ENCODE peak calls at places on chromosomes 3 and 15, in nine cellular contexts. S is cardiac fibroblast; H is fibroblast of the aortic adventitia; D is MM.1S; G is left lung; L is CD8-positive, alpha-beta memory T cell; W is fibroblast of lung; R is ovary; T is astrocyte. C is an unnamed sample.

GRCh38 chr15:85615930-85616329 is 178.8 kb downstream of the KLHL25 start:
- DNase-seq in H (peak; percentile 62), R (no peak), W (peak; percentile 73), D (peak; percentile 56), G (no peak), S (peak; percentile 66), T (no peak), L (no peak), C (no peak)

GRCh38 chr3:126554560-126555525 is 3.9 kb downstream of the C3orf22 start:
- DNase-seq in S (no peak), D (no peak), G (no peak), H (no peak), W (no peak), L (no peak), R (peak; percentile 1), T (no peak), C (no peak)

GRCh38 chr3:125123906-125124305 is 68.1 kb upstream of the HEG1 start:
- DNase-seq in R (no peak), T (peak; percentile 93), G (no peak), H (peak; percentile 95), L (no peak), W (no peak), D (no peak), S (peak; percentile 55), C (no peak)

GRCh38 chr15:60964527-60964926 is 264.6 kb downstream of the RORA start:
- DNase-seq in W (no peak), L (no peak), T (no peak), D (no peak), G (no peak), S (no peak), H (no peak), R (no peak), C (no peak)

GRCh38 chr3:152269423-152270144 is 855 bp downstream of the MBNL1 start:
- DNase-seq in W (peak; percentile 99), G (no peak), L (peak; percentile 48), S (peak; percentile 91), H (peak; percentile 97), T (peak; percentile 92), R (peak; percentile 47), D (peak; percentile 62), C (peak; percentile 86)

GRCh38 chr3:36843065-36844051 is 79.0 kb upstream of the DCLK3 start:
- DNase-seq in H (peak; percentile 33), W (peak; percentile 18), D (peak; percentile 9), T (peak; percentile 9), R (no peak), G (no peak), L (peak; percentile 33), S (peak; percentile 67), C (no peak)

GRCh38 chr3:189361103-189361835 is 189.5 kb downstream of the TPRG1 start:
- DNase-seq in T (peak; percentile 46), R (no peak), H (peak; percentile 57), S (no peak), W (no peak), D (no peak), G (no peak), L (no peak), C (no peak)

GRCh38 chr3:29922990-29923746 is 642.3 kb downstream of the RBMS3 start:
- DNase-seq in H (peak; percentile 92), W (peak; percentile 95), L (no peak), G (no peak), T (peak; percentile 91), R (no peak), S (peak; percentile 96), D (no peak), C (no peak)

GRCh38 chr3:110381992-110382391 is 689.6 kb upstream of the NECTIN3 start:
- DNase-seq in L (no peak), T (no peak), D (no peak), H (no peak), R (no peak), W (no peak), G (no peak), S (peak; percentile 7), C (no peak)

GRCh38 chr3:105139851-105140560 is 226.7 kb upstream of the ALCAM start:
- DNase-seq in D (no peak), T (no peak), G (peak; percentile 34), R (no peak), L (no peak), S (no peak), H (no peak), W (no peak), C (no peak)

GRCh38 chr15:89888214-89888804 is 5.5 kb downstream of the AP3S2 start:
- DNase-seq in H (peak; percentile 84), G (no peak), D (peak; percentile 54), L (no peak), W (peak; percentile 82), T (peak; percentile 57), R (no peak), S (peak; percentile 80), C (no peak)

GRCh38 chr15:99050328-99050980 is 42.9 kb upstream of the PGPEP1L start:
- DNase-seq in D (no peak), L (no peak), T (no peak), S (no peak), H (no peak), G (no peak), R (no peak), W (no peak), C (no peak)

GRCh38 chr15:72554471-72555425 is 80.6 kb downstream of the ARIH1 start:
- DNase-seq in S (peak; percentile 91), D (no peak), G (no peak), R (no peak), H (peak; percentile 79), W (peak; percentile 77), T (peak; percentile 85), L (no peak), C (no peak)

GRCh38 chr3:72194464-72194857 is 409.5 kb upstream of the PROK2 start:
- DNase-seq in W (no peak), G (no peak), D (no peak), H (no peak), T (no peak), R (no peak), S (no peak), L (no peak), C (no peak)

GRCh38 chr3:18159681-18160080 is 265.5 kb downstream of the SATB1 start:
- DNase-seq in D (no peak), R (no peak), S (no peak), H (no peak), G (no peak), L (no peak), T (no peak), W (no peak), C (no peak)

DNA sequence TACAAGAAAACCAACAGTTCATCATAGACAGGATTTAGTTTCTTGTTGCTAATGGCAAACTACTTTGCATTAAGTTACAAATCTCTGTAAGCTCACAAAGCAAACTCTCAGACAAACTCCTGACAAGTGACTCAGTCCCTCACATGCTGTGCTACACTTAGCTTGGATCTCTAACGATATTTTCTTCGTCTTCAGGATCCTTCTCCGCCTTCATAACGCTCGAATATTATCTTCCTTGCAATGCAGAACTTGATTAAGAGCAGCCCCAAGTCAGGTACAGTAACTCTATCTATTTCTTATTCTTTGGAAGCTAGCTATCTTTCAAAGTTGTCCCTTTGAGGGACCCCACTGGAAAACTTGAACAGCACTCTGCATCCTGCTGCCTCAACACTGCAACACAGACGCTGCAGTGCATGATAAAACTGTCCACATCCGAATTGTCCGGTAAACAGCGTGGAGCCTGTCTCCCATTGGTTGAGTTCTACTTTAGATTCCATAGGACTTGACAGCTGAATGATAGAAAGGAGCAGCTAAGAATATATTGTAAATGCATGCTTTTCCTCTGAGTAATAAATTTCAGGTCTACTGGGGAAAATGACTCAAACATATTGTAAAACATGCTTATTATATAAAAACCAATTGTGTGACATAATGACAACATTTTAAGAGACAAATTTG is 61.3 kb downstream of the UACA start:
- DNase-seq in L (no peak), W (peak; percentile 71), G (no peak), T (peak; percentile 77), H (peak; percentile 68), R (no peak), D (no peak), S (peak; percentile 78), C (no peak)
- H3K4me3 ChIP-seq in L (no peak overlapping the region), W (peak overlapping the region; percentile 34), G (peak overlapping the region; percentile 5), T (peak overlapping the region; percentile 52), H (peak overlapping the region; percentile 54), R (no peak overlapping the region), D (no peak overlapping the region), S (peak overlapping the region; percentile 20), C (peak overlapping the region; percentile 39)

DNA sequence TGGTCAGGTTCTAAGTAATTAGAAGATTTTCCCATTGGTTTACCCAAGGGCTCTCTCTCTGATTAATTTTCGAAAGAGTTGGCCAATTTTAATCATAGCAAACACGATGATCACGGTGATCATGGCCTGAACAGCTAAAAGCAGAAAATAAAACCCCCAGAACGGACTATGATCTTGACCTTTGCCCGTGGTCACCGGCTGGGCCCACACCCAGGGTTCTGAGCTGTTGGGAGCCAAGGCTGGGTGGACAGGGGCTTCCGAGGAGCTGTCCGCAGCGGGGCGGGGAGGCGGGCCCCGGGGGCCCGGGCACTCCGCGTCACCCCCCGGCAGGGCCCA is 2.5 kb downstream of the GP5 start:
- DNase-seq in W (no peak), T (no peak), R (no peak), H (no peak), S (no peak), D (no peak), G (no peak), L (no peak), C (no peak)
- H3K4me3 ChIP-seq in W (no peak overlapping the region), T (no peak overlapping the region), R (peak overlapping the region; percentile 1), H (no peak overlapping the region), S (no peak overlapping the region), D (no peak overlapping the region), G (peak overlapping the region; percentile 11), L (peak overlapping the region; percentile 86), C (peak overlapping the region; percentile 17)

GRCh38 chr3:98886525-98886924 is 15.0 kb downstream of the DCBLD2 start:
- DNase-seq in G (no peak), T (no peak), H (no peak), S (peak; percentile 21), R (no peak), W (no peak), L (no peak), D (no peak), C (no peak)
- H3K4me3 ChIP-seq in G (no peak overlapping the region), T (no peak overlapping the region), H (no peak overlapping the region), S (no peak overlapping the region), R (no peak overlapping the region), W (no peak overlapping the region), L (no peak overlapping the region), D (no peak overlapping the region), C (no peak overlapping the region)

GRCh38 chr3:114586119-114586518 is 292.3 kb downstream of the TIGIT start:
- DNase-seq in H (no peak), W (no peak), T (no peak), S (no peak), D (no peak), G (no peak), R (no peak), L (no peak), C (no peak)

GRCh38 chr3:114582929-114583328 is 289.1 kb downstream of the TIGIT start:
- DNase-seq in T (no peak), W (no peak), R (no peak), S (no peak), G (no peak), L (no peak), D (peak; percentile 80), H (no peak), C (no peak)

GRCh38 chr3:114584734-114585371 is 291.0 kb downstream of the TIGIT start:
- DNase-seq in W (no peak), L (no peak), H (peak; percentile 18), T (no peak), R (peak; percentile 33), D (no peak), S (peak; percentile 28), G (no peak), C (no peak)

GRCh38 chr3:114587973-114588372 is 294.1 kb downstream of the TIGIT start:
- DNase-seq in L (no peak), S (no peak), G (no peak), D (no peak), R (no peak), W (no peak), T (no peak), H (no peak), C (no peak)

GRCh38 chr3:114585687-114586086 is 291.9 kb downstream of the TIGIT start:
- DNase-seq in W (no peak), S (no peak), H (no peak), T (no peak), D (no peak), L (no peak), G (no peak), R (no peak), C (no peak)
- H3K4me3 ChIP-seq in W (no peak overlapping the region), S (no peak overlapping the region), H (no peak overlapping the region), T (no peak overlapping the region), D (no peak overlapping the region), L (no peak overlapping the region), G (no peak overlapping the region), R (no peak overlapping the region), C (no peak overlapping the region)

C was measured in tibial artery.